ENCODE peak calls at places on chromosome 6, in seven cellular contexts. Z, Q, I, H, C, P and E are unnamed samples.

GRCh38 chr6:43254138-43254817 is 11.0 kb downstream of the TTBK1 start:
- DNase-seq in Z (no peak), Q (no peak), I (no peak), H (no peak), C (no peak), P (no peak), E (no peak)

GRCh38 chr6:100880901-100881706 is at the start of gene ASCC3:
- DNase-seq in Z (peak), Q (peak), I (peak), H (peak), C (peak), P (peak), E (peak)

GRCh38 chr6:27579973-27580372 is 107.1 kb upstream of the ZNF184 start:
- DNase-seq in Z (no peak), Q (no peak), I (no peak), H (no peak), C (no peak), P (no peak), E (no peak)

GRCh38 chr6:89944826-89945407 is 50.6 kb downstream of the GJA10 start:
- DNase-seq in Z (no peak), Q (no peak), I (no peak), H (peak), C (no peak), P (no peak), E (no peak)

GRCh38 chr6:148854086-148854485 is 107.3 kb downstream of the UST start:
- DNase-seq in Z (no peak), Q (no peak), I (no peak), H (no peak), C (no peak), P (no peak), E (no peak)

GRCh38 chr6:68778356-68779020 is 143.4 kb downstream of the ADGRB3 start:
- DNase-seq in Z (no peak), Q (no peak), I (no peak), H (peak), C (peak), P (no peak), E (no peak)

GRCh38 chr6:124795879-124796838 is 166.1 kb upstream of the RNF217 start:
- DNase-seq in Z (no peak), Q (no peak), I (no peak), H (peak), C (peak), P (no peak), E (no peak)

GRCh38 chr6:70717038-70717801 is 49.5 kb downstream of the SMAP1 start:
- DNase-seq in Z (no peak), Q (no peak), I (no peak), H (no peak), C (peak), P (peak), E (no peak)

GRCh38 chr6:155549928-155550327 is 94.3 kb upstream of the NOX3 start:
- DNase-seq in Z (no peak), Q (no peak), I (no peak), H (no peak), C (no peak), P (no peak), E (no peak)

GRCh38 chr6:157534991-157535353 is 154.0 kb downstream of the ZDHHC14 start:
- DNase-seq in Z (no peak), Q (no peak), I (no peak), H (no peak), C (no peak), P (no peak), E (no peak)

GRCh38 chr6:125067552-125067951 is 86.0 kb upstream of the TPD52L1 start:
- DNase-seq in Z (no peak), Q (no peak), I (no peak), H (no peak), C (no peak), P (no peak), E (no peak)

GRCh38 chr6:24323632-24324337 is 34.1 kb downstream of the DCDC2 start:
- DNase-seq in Z (no peak), Q (no peak), I (no peak), H (no peak), C (no peak), P (no peak), E (no peak)

GRCh38 chr6:31011153-31011552 is 879 bp downstream of the MUC22 start:
- DNase-seq in Z (no peak), Q (no peak), I (no peak), H (no peak), C (no peak), P (no peak), E (no peak)

GRCh38 chr6:162443101-162443500 is 284.5 kb downstream of the PRKN start:
- DNase-seq in Z (no peak), Q (no peak), I (peak), H (no peak), C (no peak), P (no peak), E (no peak)

GRCh38 chr6:86888311-86888710 is 49.0 kb upstream of the HTR1E start:
- DNase-seq in Z (no peak), Q (no peak), I (no peak), H (no peak), C (no peak), P (no peak), E (no peak)

GRCh38 chr6:13560651-13561044 is 13.8 kb upstream of the SIRT5 start:
- DNase-seq in Z (no peak), Q (no peak), I (no peak), H (no peak), C (no peak), P (no peak), E (no peak)

GRCh38 chr6:40164345-40164755 is 230.1 kb upstream of the MOCS1 start:
- DNase-seq in Z (no peak), Q (no peak), I (no peak), H (peak), C (no peak), P (no peak), E (no peak)

GRCh38 chr6:27502508-27503435 is 29.9 kb upstream of the ZNF184 start:
- DNase-seq in Z (peak), Q (peak), I (no peak), H (peak), C (peak), P (peak), E (peak)